ENCODE peak calls at places on chromosomes 1 and 21, in four cellular contexts. D is CD4-positive, alpha-beta T cell; Q is neural crest cell; V is AG04450. J is an unnamed sample.

GRCh38 chr1:94619731-94620130 is 78.2 kb upstream of the F3 start:
- DNase-seq in D (no peak), Q (no peak), V (no peak), J (no peak)

GRCh38 chr1:101664726-101665125 is 332.0 kb downstream of the OLFM3 start:
- DNase-seq in D (no peak), Q (no peak), V (no peak), J (no peak)

GRCh38 chr1:11746092-11746491 is 10.2 kb downstream of the AGTRAP start:
- DNase-seq in D (no peak), Q (no peak), V (no peak), J (no peak)

GRCh38 chr1:94020764-94021579 is 100.0 kb downstream of the ABCA4 start:
- DNase-seq in D (no peak), Q (no peak), V (peak), J (no peak)

GRCh38 chr1:66532798-66533783 is 862 bp upstream of the SGIP1 start:
- DNase-seq in D (no peak), Q (no peak), V (peak), J (no peak)

GRCh38 chr1:53121319-53122172 is 20.9 kb downstream of the SLC1A7 start:
- DNase-seq in D (no peak), Q (no peak), V (no peak), J (no peak)

GRCh38 chr1:160748182-160748876 is 9.3 kb downstream of the SLAMF7 start:
- DNase-seq in D (no peak), Q (no peak), V (no peak), J (no peak)

GRCh38 chr1:7418442-7419080 is 352.5 kb upstream of the VAMP3 start:
- DNase-seq in D (no peak), Q (no peak), V (no peak), J (peak)

GRCh38 chr1:69313118-69313517 is 254.6 kb upstream of the LRRC7 start:
- DNase-seq in D (no peak), Q (no peak), V (no peak), J (no peak)

GRCh38 chr1:147849097-147849873 is 53.3 kb upstream of the GJA8 start:
- DNase-seq in D (no peak), Q (no peak), V (no peak), J (no peak)

GRCh38 chr1:31796707-31797106 is 19.1 kb downstream of the SPOCD1 start:
- DNase-seq in D (no peak), Q (no peak), V (no peak), J (no peak)

GRCh38 chr1:26302733-26303405 is 3.6 kb downstream of the UBXN11 start:
- DNase-seq in D (no peak), Q (no peak), V (peak), J (no peak)

GRCh38 chr1:245516178-245516829 is 361.5 kb downstream of the KIF26B start:
- DNase-seq in D (no peak), Q (no peak), V (peak), J (no peak)

GRCh38 chr21:37912616-37913015 is 3.6 kb downstream of the KCNJ6 start:
- DNase-seq in D (no peak), Q (no peak), V (no peak), J (no peak)

GRCh38 chr21:33948096-33948950 is 32.7 kb upstream of the ATP5PO start:
- DNase-seq in D (peak), Q (peak), V (no peak), J (no peak)

GRCh38 chr1:25482211-25482610 is 51.5 kb downstream of the MACO1 start:
- DNase-seq in D (no peak), Q (no peak), V (no peak), J (no peak)

GRCh38 chr1:206660136-206660535 is 24.6 kb upstream of the MAPKAPK2 start:
- DNase-seq in D (no peak), Q (no peak), V (no peak), J (no peak)

GRCh38 chr1:151991663-151992344 is 1.9 kb downstream of the S100A10 start:
- DNase-seq in D (no peak), Q (no peak), V (no peak), J (no peak)

GRCh38 chr1:157198619-157199420 is 60.6 kb upstream of the ETV3 start:
- DNase-seq in D (no peak), Q (no peak), V (no peak), J (no peak)

GRCh38 chr1:194338241-194338948 is 1152.0 kb upstream of the B3GALT2 start:
- DNase-seq in D (no peak), Q (no peak), V (no peak), J (no peak)

GRCh38 chr1:74732960-74733615 is at the start of the genes CRYZ and TYW3:
- DNase-seq in D (peak), Q (peak), V (peak), J (peak)

GRCh38 chr1:67726224-67726623 is 41.2 kb downstream of the GADD45A start:
- DNase-seq in D (no peak), Q (no peak), V (no peak), J (no peak)

GRCh38 chr1:147072371-147073061 is 99.8 kb downstream of the PRKAB2 start:
- DNase-seq in D (no peak), Q (no peak), V (no peak), J (no peak)

GRCh38 chr1:160163612-160164011 is 12.2 kb downstream of the ATP1A4 start:
- DNase-seq in D (no peak), Q (no peak), V (no peak), J (no peak)

GRCh38 chr1:18794561-18794960 is 64.9 kb downstream of the TAS1R2 start:
- DNase-seq in D (no peak), Q (no peak), V (no peak), J (no peak)

GRCh38 chr1:208154679-208155078 is 89.5 kb downstream of the PLXNA2 start:
- DNase-seq in D (no peak), Q (no peak), V (no peak), J (no peak)

GRCh38 chr1:174800221-174800791 is 199.4 kb upstream of the CACYBP start:
- DNase-seq in D (peak), Q (no peak), V (no peak), J (no peak)

GRCh38 chr1:235714205-235714897 is 64.8 kb upstream of the GNG4 start:
- DNase-seq in D (no peak), Q (no peak), V (no peak), J (no peak)

GRCh38 chr1:93625582-93626327 is 55.9 kb downstream of the BCAR3 start:
- DNase-seq in D (no peak), Q (no peak), V (no peak), J (no peak)

GRCh38 chr1:24393892-24394291 is 19.7 kb downstream of the STPG1 start:
- DNase-seq in D (no peak), Q (no peak), V (no peak), J (no peak)

GRCh38 chr1:78114034-78114956 is 68.5 kb downstream of the GIPC2 start:
- DNase-seq in D (peak), Q (peak), V (peak), J (no peak)

GRCh38 chr1:44033756-44034155 is 2.5 kb upstream of the SLC6A9 start:
- DNase-seq in D (no peak), Q (no peak), V (no peak), J (no peak)

GRCh38 chr1:200252526-200252925 is 157.3 kb downstream of the ZNF281 start:
- DNase-seq in D (no peak), Q (no peak), V (no peak), J (no peak)

DNA sequence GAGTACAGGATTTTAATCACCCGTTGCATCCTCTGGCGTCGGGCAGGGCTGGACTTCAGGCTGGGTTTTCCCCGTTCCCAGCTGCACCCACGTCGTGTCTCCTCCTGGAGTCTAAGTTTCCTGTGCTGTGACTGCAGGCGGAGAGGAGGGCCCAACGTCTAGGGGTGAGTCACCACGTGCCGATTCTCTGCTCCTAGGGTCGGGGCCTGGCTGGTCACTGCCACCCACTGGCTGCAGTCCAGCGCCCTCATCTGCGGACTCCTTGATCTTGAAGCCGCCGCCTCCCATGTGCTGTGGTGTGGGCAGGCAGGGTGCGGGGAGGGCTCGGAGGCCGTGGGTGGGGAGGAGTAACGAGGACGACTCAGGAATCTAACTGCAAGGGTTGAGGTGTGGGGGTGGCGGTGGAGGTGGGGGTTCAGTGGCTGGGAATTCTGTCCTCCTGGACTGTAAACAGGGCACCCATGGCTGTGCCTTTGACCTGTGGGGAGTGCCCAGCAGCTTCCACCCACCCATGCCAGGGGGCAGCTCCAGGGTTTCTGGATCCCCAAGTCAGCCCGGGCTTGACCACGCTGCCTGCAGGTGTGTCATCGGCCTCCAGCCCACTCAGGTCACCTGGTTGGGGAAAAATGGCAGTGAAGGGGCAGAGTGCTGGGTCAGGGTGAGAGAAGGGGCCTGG is 77.8 kb downstream of the ALPL start:
- DNase-seq in D (no peak), Q (no peak), V (peak), J (no peak)
- TF ChIP-seq CTCF in D (no peak), Q (no peak), V (no peak), J (no peak)

DNA sequence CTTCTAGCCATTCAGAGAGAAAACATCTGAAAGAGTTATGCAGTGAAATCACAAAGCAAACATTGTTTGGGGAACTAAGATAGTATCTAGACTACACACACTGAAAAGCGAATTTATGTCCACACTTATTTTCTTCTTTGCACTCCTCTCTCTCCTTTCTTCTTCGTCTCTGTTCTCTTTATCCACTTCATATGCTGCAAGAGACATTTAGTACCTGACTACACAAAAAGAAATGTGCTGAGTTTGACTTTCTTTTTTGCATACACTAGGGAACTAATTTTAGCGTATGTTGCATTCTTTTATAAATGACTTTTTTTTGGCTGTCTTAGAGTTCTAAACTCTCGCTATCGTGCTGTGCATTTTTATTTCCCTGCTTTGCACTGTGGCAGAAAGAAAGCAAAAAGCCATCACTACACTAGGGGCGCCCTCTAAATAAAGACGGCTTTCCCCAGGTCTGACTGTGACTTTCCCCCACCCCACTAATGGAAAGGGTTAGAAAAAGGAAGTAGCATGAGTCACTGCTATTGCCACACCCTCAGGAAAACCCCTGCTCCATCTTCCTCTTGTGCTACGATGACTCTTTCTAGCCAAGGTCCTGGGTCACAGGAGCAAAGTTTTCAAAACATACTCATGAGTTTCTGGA is 65.7 kb downstream of the MAP3K7CL start:
- DNase-seq in D (peak), Q (no peak), V (peak), J (no peak)
- TF ChIP-seq CTCF in D (peak), Q (peak), V (peak), J (no peak)

GRCh38 chr1:55445416-55445815 is 230.3 kb upstream of the USP24 start:
- DNase-seq in D (no peak), Q (no peak), V (no peak), J (no peak)

GRCh38 chr1:55441474-55441873 is 226.3 kb upstream of the USP24 start:
- DNase-seq in D (no peak), Q (no peak), V (no peak), J (no peak)

GRCh38 chr1:55444660-55445059 is 229.5 kb upstream of the USP24 start:
- DNase-seq in D (no peak), Q (no peak), V (no peak), J (no peak)

GRCh38 chr1:55446351-55446750 is 231.2 kb upstream of the USP24 start:
- DNase-seq in D (no peak), Q (no peak), V (no peak), J (no peak)

GRCh38 chr1:55443175-55443933 is 228.2 kb upstream of the USP24 start:
- DNase-seq in D (no peak), Q (no peak), V (peak), J (no peak)
- TF ChIP-seq CTCF in D (no peak), Q (no peak), V (no peak), J (no peak)

GRCh38 chr21:44566403-44566802 is 7.1 kb upstream of the KRTAP10-4 start:
- DNase-seq in D (no peak), Q (no peak), V (no peak), J (no peak)
- TF ChIP-seq CTCF in D (no peak), Q (no peak), V (no peak), J (no peak)

GRCh38 chr1:155003227-155003765 is 694 bp downstream of the ZBTB7B start:
- DNase-seq in D (no peak), Q (no peak), V (no peak), J (peak)
- TF ChIP-seq CTCF in D (no peak), Q (no peak), V (no peak), J (no peak)

DNA sequence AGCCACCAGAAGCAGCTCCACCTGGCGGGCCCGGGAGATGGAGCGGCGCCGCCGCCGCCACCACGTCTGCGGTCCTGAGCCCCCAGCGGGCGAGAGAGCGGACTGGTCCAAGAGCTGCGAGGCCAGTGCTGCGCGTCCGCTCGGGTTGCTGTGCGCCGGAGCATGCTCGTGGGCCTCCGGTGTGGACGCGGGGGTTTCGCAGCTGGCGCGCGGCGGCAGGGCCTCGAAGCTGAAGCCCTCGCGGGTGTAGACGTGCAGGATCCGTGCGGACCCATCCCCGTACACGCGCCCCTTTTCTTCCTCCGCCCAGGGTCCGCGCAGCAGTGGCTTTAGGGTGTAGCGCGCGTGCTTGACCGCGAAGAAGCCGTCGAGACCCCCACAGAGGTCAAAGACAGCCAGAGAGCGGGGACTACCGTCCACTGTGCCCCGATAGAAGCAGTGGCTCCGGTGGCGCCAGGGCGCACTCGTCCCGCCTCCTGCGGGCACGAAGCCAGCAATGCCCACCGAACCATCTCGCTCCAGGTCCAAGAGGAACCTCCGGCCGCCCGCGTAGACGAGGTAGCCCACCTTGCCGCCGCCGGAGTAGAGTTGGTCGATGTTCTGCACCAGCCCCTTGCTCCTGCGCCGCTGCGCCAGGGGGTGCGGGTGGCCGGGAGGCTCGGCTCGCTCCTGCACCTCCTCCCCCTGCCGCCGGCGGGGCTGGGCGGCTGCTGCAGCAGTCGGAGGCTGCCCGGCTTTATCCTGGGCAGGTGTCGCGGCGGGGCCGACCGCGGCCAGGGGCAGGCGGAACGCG is 1.1 kb downstream of the ADAMTS5 start:
- DNase-seq in D (no peak), Q (peak), V (no peak), J (peak)
- TF ChIP-seq CTCF in D (no peak), Q (peak), V (peak), J (peak)

GRCh38 chr1:45550401-45551305 is at the start of gene AKR1A1:
- DNase-seq in D (peak), Q (peak), V (peak), J (peak)
- TF ChIP-seq CTCF in D (no peak), Q (no peak), V (peak), J (no peak)

GRCh38 chr1:162023547-162024501 is at the start of gene OLFML2B:
- DNase-seq in D (peak), Q (peak), V (peak), J (peak)
- TF ChIP-seq CTCF in D (no peak), Q (peak), V (peak), J (no peak)

J was measured in mesothelial cell of epicardium.